ENCODE peak calls at places on chromosome 18, in four cellular contexts. One of them, this sample, is unnamed.

GRCh38 chr18:11972371-11973174 is 8.7 kb upstream of the IMPA2 start:
- DNase-seq in HL-60: peak
- DNase-seq in GM12878: no peak
- DNase-seq in K562: no peak
- DNase-seq in this sample: no peak

GRCh38 chr18:59022167-59022945 is 117.3 kb upstream of the SEC11C start:
- DNase-seq in HL-60: no peak
- DNase-seq in GM12878: no peak
- DNase-seq in K562: no peak
- DNase-seq in this sample: no peak

GRCh38 chr18:36608107-36608506 is 220.7 kb downstream of the TPGS2 start:
- DNase-seq in HL-60: no peak
- DNase-seq in GM12878: no peak
- DNase-seq in K562: no peak
- DNase-seq in this sample: no peak

GRCh38 chr18:24016643-24017042 is 2.1 kb downstream of the TTC39C start:
- DNase-seq in HL-60: no peak
- DNase-seq in GM12878: no peak
- DNase-seq in K562: no peak
- DNase-seq in this sample: no peak

GRCh38 chr18:48753741-48754140 is 197.0 kb downstream of the SMAD7 start:
- DNase-seq in HL-60: no peak
- DNase-seq in GM12878: no peak
- DNase-seq in K562: no peak
- DNase-seq in this sample: no peak

GRCh38 chr18:37538526-37539205 is 26.9 kb downstream of the CELF4 start:
- DNase-seq in HL-60: no peak
- DNase-seq in GM12878: no peak
- DNase-seq in K562: no peak
- DNase-seq in this sample: no peak

GRCh38 chr18:1676387-1676786 is 771.7 kb downstream of the ADCYAP1 start:
- DNase-seq in HL-60: no peak
- DNase-seq in GM12878: no peak
- DNase-seq in K562: no peak
- DNase-seq in this sample: no peak

GRCh38 chr18:50142441-50143120 is 52.4 kb downstream of the MYO5B start:
- DNase-seq in HL-60: no peak
- DNase-seq in GM12878: no peak
- DNase-seq in K562: no peak
- DNase-seq in this sample: no peak

GRCh38 chr18:21634588-21635199 is 22.6 kb downstream of the SNRPD1 start:
- DNase-seq in HL-60: no peak
- DNase-seq in GM12878: no peak
- DNase-seq in K562: no peak
- DNase-seq in this sample: no peak
- TF ChIP-seq POLR2AphosphoS5 in HL-60: peak
- TF ChIP-seq POLR2AphosphoS5 in GM12878: no peak
- TF ChIP-seq POLR2AphosphoS5 in K562: no peak
- TF ChIP-seq POLR2AphosphoS5 in this sample: peak

DNA sequence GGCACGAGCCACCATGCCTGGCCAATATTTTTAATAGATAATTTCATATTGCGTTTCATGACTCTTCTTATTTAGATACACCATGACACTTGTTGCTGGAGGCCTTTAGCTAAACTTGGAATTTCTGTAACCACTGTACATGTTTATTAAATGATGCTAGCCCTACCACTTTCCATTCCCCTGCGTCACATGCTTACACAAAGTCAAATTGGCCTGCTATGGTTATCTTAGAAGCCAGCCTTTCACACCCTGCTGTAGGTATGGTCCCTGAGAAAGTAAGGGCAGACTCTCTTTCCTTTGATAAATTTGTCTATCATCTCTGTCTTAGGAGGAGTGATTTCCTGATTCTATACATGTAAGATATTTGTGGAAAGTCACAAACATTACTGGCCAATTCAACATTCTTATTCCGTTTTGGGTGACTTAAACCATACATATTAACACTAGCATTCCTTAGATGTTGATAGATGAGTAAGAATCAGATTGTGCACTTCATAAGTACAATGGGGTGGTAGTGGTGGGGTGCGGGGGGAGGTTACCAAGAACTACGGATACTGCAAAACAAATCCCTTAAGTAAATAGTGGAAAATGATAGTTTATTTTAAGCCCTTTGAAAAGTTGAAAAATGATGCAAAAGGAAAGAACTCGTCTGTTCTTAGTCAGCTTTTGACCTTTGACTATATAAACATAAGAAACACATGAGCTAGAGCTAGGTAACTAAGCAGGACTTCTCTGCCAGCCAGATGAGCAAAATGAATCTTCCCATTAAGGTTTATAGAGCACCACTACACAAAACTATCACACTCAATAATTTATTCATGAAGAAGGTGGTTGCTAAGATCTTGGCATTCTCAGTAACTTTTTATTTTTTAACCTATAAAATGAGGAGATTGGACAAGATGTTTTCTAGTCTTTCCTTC is 7.9 kb upstream of the NDUFV2 start:
- DNase-seq in HL-60: no peak
- DNase-seq in GM12878: no peak
- DNase-seq in K562: peak
- DNase-seq in this sample: no peak
- TF ChIP-seq SPI1 in HL-60: no peak
- TF ChIP-seq SPI1 in GM12878: no peak
- TF ChIP-seq SPI1 in K562: no peak
- TF ChIP-seq SPI1 in this sample: no peak

DNA sequence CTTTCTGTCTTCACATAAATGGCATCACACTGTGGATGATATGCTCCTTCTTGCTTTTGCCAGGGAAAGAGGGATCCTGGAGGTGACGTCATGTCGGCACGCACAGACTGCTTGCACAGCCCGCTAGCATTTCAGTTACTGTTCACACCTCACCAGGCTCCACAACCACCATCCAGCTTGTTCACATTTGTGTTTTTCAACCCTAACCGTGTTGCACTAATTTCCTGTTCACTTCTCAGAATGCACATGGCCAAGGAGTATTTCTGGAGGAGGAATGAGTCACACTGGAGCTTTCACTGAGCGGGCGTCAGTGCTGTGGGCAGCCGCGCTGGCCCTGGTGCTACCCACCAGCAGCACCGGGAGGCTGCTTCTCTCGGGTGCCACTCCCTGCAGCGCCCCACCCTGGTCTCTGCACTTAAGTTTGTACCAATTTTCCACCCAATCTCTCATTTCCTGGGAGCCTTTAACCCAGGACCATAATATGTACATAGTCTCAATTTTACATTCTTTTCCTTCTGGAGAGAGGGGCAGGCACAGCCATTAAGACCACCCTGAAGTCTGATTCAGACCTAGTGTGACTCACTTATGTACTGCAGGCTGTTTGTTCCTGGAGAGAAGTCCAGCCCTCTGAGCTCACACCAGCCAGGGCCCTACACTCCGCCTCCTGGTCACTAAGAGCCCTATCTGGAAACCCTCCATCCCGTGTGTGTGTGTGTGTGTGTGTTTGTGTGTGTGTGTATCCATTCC is 65.1 kb downstream of the MBP start:
- DNase-seq in HL-60: peak
- DNase-seq in GM12878: peak
- DNase-seq in K562: no peak
- DNase-seq in this sample: no peak
- TF ChIP-seq POLR2AphosphoS5 in HL-60: peak
- TF ChIP-seq POLR2AphosphoS5 in GM12878: no peak
- TF ChIP-seq POLR2AphosphoS5 in K562: no peak
- TF ChIP-seq POLR2AphosphoS5 in this sample: no peak

DNA sequence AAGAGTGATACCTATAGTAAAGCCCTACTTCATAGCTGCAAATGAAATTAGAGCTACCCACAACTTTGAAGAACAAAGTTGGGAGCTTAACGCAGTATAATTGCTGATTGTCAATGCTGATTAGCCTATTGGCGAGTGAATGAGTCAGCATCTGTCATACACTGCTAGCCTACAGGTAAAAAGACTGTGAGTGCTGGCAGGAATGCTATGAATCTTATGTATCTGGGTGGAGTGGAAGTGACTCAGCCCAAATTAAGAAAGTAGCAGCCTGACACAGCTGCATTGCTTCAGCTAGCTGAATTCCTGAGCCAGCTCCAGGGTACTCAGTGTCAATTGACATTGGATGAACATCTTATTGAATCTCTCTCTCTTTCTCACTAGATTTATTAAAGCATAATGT is 179.3 kb upstream of the DCC start:
- DNase-seq in HL-60: no peak
- DNase-seq in GM12878: no peak
- DNase-seq in K562: no peak
- DNase-seq in this sample: no peak
- TF ChIP-seq SPI1 in HL-60: no peak
- TF ChIP-seq SPI1 in GM12878: no peak
- TF ChIP-seq SPI1 in K562: no peak
- TF ChIP-seq SPI1 in this sample: no peak

This sample was measured in GM12891.